ENCODE peak calls at places on chromosomes 4 and X, in eight cellular contexts. R is NCI-H1436; X is fibroblast of lung; Y is NCI-H460; F is T-helper 22 cell; E is activated CD4-positive, alpha-beta T cell treated with anti-CD3 and anti-CD28 coated beads, Interleukin-2, amount 50 U/mL, for 4 hours; S is NCI-H2081; I is M059J. H is an unnamed sample.

GRCh38 chr4:20723019-20723418 is 22.8 kb downstream of the PACRGL start:
- DNase-seq in R (no peak), X (no peak), Y (peak), F (no peak), E (no peak), S (no peak), I (peak), H (no peak)

GRCh38 chr4:125547842-125548241 is 233.1 kb downstream of the FAT4 start:
- DNase-seq in R (no peak), X (peak), Y (no peak), F (no peak), E (no peak), S (no peak), I (no peak), H (no peak)

GRCh38 chr4:105350859-105351494 is 122.9 kb downstream of the PPA2 start:
- DNase-seq in R (no peak), X (peak), Y (no peak), F (no peak), E (no peak), S (no peak), I (peak), H (no peak)

GRCh38 chr4:38574559-38575333 is 89.3 kb upstream of the KLF3 start:
- DNase-seq in R (no peak), X (no peak), Y (no peak), F (no peak), E (no peak), S (peak), I (no peak), H (no peak)

GRCh38 chr4:113641025-113641431 is 120.5 kb downstream of the CAMK2D start:
- DNase-seq in R (no peak), X (no peak), Y (no peak), F (no peak), E (no peak), S (no peak), I (no peak), H (peak)

GRCh38 chr4:76691767-76692689 is 205.9 kb downstream of the SOWAHB start:
- DNase-seq in R (no peak), X (peak), Y (no peak), F (no peak), E (no peak), S (no peak), I (peak), H (no peak)

GRCh38 chrX:16993791-16994318 is 47.4 kb downstream of the REPS2 start:
- DNase-seq in R (no peak), X (no peak), Y (no peak), F (no peak), E (no peak), S (no peak), I (no peak), H (no peak)

GRCh38 chr4:10773010-10773409 is 88.4 kb upstream of the CLNK start:
- DNase-seq in R (no peak), X (peak), Y (no peak), F (no peak), E (no peak), S (peak), I (no peak), H (peak)

GRCh38 chrX:38260231-38260630 is 39.6 kb upstream of the SRPX start:
- DNase-seq in R (no peak), X (peak), Y (peak), F (no peak), E (no peak), S (peak), I (peak), H (peak)

GRCh38 chr4:8030121-8030781 is 90.6 kb upstream of the AFAP1 start:
- DNase-seq in R (no peak), X (no peak), Y (no peak), F (no peak), E (no peak), S (no peak), I (no peak), H (no peak)

GRCh38 chrX:154004315-154004714 is 15.4 kb downstream of the IRAK1 start:
- DNase-seq in R (no peak), X (no peak), Y (no peak), F (no peak), E (no peak), S (no peak), I (no peak), H (no peak)

GRCh38 chr4:68359508-68359907 is 9.6 kb upstream of the YTHDC1 start:
- DNase-seq in R (no peak), X (no peak), Y (no peak), F (no peak), E (no peak), S (no peak), I (peak), H (no peak)

GRCh38 chrX:119389214-119389613 is 9.9 kb upstream of the SLC25A43 start:
- DNase-seq in R (no peak), X (no peak), Y (no peak), F (no peak), E (no peak), S (no peak), I (no peak), H (no peak)

GRCh38 chrX:136754641-136755040 is 26.1 kb downstream of the ARHGEF6 start:
- DNase-seq in R (no peak), X (no peak), Y (no peak), F (no peak), E (no peak), S (peak), I (peak), H (no peak)

H was measured in NCI-H526 treated with DMSO at 0.1 percent for 48 hours.